ENCODE peak calls at places on chromosomes 11 and 22, in eight cellular contexts. K is NCI-H1092 treated with DMSO at 0.1 percent for 48 hours, X is endothelial cell of umbilical vein, C is H7, U is EH, A is posterior cingulate gyrus, V is foreskin fibroblast, W is pancreas. B is an unnamed sample.

GRCh38 chr11:47860526-47860925 is 12.4 kb upstream of the NUP160 start:
- DNase-seq in K (no peak), W (no peak), A (no peak), U (no peak), X (no peak), V (no peak), C (no peak), B (no peak)

GRCh38 chr22:47164514-47165337 is 402.3 kb downstream of the TBC1D22A start:
- DNase-seq in A (peak), U (no peak), V (no peak), W (no peak), C (no peak), K (no peak), X (peak), B (no peak)

GRCh38 chr11:69014084-69014935 is 1.3 kb upstream of the MRGPRF start:
- DNase-seq in W (no peak), V (peak), K (peak), C (peak), X (no peak), U (peak), A (no peak), B (no peak)

GRCh38 chr11:119218141-119218878 is 12.2 kb downstream of the CBL start:
- DNase-seq in C (no peak), W (no peak), K (no peak), X (peak), U (peak), V (peak), A (no peak), B (peak)

GRCh38 chr11:69244286-69244685 is 49.7 kb upstream of the MYEOV start:
- DNase-seq in W (no peak), C (no peak), V (no peak), K (no peak), A (no peak), U (no peak), X (no peak), B (no peak)

GRCh38 chr11:122697636-122698167 is 42.2 kb downstream of the UBASH3B start:
- DNase-seq in K (no peak), V (peak), U (peak), C (no peak), W (no peak), X (no peak), A (no peak), B (peak)

GRCh38 chr11:118530180-118530682 is 761 bp upstream of the TMEM25 start:
- DNase-seq in X (peak), C (peak), K (peak), V (peak), A (no peak), W (no peak), U (peak), B (no peak)

GRCh38 chr22:50252081-50253045 is 1.3 kb upstream of the HDAC10 start:
- DNase-seq in U (peak), W (peak), C (peak), V (peak), A (peak), X (peak), K (no peak), B (no peak)

GRCh38 chr22:41478891-41479521 is 10.1 kb downstream of the ACO2 start:
- DNase-seq in A (peak), W (no peak), U (no peak), K (no peak), X (no peak), V (peak), C (no peak), B (no peak)

GRCh38 chr11:15943418-15944197 is 412.7 kb downstream of the SOX6 start:
- DNase-seq in W (no peak), U (no peak), K (peak), C (no peak), V (no peak), A (no peak), X (no peak), B (no peak)

GRCh38 chr11:29025001-29025400 is 916.8 kb downstream of the METTL15 start:
- DNase-seq in A (no peak), W (no peak), C (no peak), X (no peak), U (peak), V (no peak), K (no peak), B (no peak)

B was measured in HS-5.